ENCODE peak calls at places on chromosomes 13 and 19, in seven cellular contexts. X is AG08396, V is GM18507, T is trophoblast cell, G is NCI-H1105, F is AG04450, K is HT-29. M is an unnamed sample.
A peak's percentile ranks its signal among the peaks of the same experiment; 100 is the strongest.

GRCh38 chr19:38583219-38583984 is 34.4 kb downstream of the MAP4K1 start:
- DNase-seq in F (no peak), V (peak; percentile 51), T (no peak), G (no peak), K (no peak), X (no peak), M (no peak)

GRCh38 chr13:43848250-43848649 is 31.3 kb downstream of the CCDC122 start:
- DNase-seq in X (peak; percentile 14), F (peak; percentile 21), G (no peak), K (no peak), V (no peak), T (no peak), M (no peak)

GRCh38 chr13:92682832-92683517 is 543.6 kb upstream of the GPC6 start:
- DNase-seq in G (no peak), X (no peak), T (no peak), V (no peak), K (no peak), F (no peak), M (no peak)

GRCh38 chr13:40236566-40237168 is 429.8 kb downstream of the FOXO1 start:
- DNase-seq in X (no peak), T (no peak), G (no peak), V (no peak), F (no peak), K (no peak), M (no peak)

GRCh38 chr13:40445557-40445990 is 220.9 kb downstream of the FOXO1 start:
- DNase-seq in T (peak; percentile 95), X (no peak), V (peak; percentile 91), F (no peak), K (no peak), G (no peak), M (no peak)

GRCh38 chr19:29497686-29498436 is 27.9 kb upstream of the VSTM2B start:
- DNase-seq in V (no peak), G (no peak), X (no peak), F (no peak), T (no peak), K (no peak), M (no peak)

GRCh38 chr13:25608181-25608580 is 236.4 kb downstream of the ATP8A2 start:
- DNase-seq in V (no peak), T (no peak), K (no peak), X (no peak), F (no peak), G (peak; percentile 37), M (no peak)

GRCh38 chr13:104571161-104571889 is 1505.1 kb upstream of the SLC10A2 start:
- DNase-seq in K (peak; percentile 90), X (peak; percentile 17), G (peak; percentile 58), F (peak; percentile 41), V (no peak), T (peak; percentile 90), M (peak; percentile 39)

GRCh38 chr13:100409132-100409531 is 179.5 kb downstream of the GGACT start:
- DNase-seq in K (no peak), T (no peak), F (no peak), V (no peak), X (no peak), G (no peak), M (no peak)

GRCh38 chr19:43437712-43438111 is 23.0 kb downstream of the TEX101 start:
- DNase-seq in V (no peak), G (no peak), F (no peak), T (no peak), K (no peak), X (no peak), M (no peak)

GRCh38 chr19:7191946-7192691 is 102.1 kb downstream of the INSR start:
- DNase-seq in X (no peak), F (no peak), K (no peak), T (no peak), G (no peak), V (no peak), M (no peak)

GRCh38 chr19:45170146-45171106 is 7.6 kb downstream of the TRAPPC6A start:
- DNase-seq in X (no peak), G (no peak), T (no peak), V (no peak), F (no peak), K (peak; percentile 59), M (no peak)

GRCh38 chr19:48036765-48037164 is 7.1 kb downstream of the CABP5 start:
- DNase-seq in K (no peak), X (no peak), G (no peak), T (no peak), F (no peak), V (no peak), M (no peak)

GRCh38 chr13:43915451-43915850 is 35.7 kb downstream of the LACC1 start:
- DNase-seq in V (no peak), F (no peak), K (no peak), G (no peak), X (peak; percentile 10), T (no peak), M (no peak)

GRCh38 chr13:109293166-109293565 is 493.2 kb downstream of the IRS2 start:
- DNase-seq in G (no peak), F (no peak), T (no peak), V (no peak), X (no peak), K (no peak), M (no peak)